ENCODE peak calls at places on chromosomes 12 and 14, in seven cellular contexts. H is suprapubic skin; G is right lobe of liver; B is effector memory CD4-positive, alpha-beta T cell; K is GM12865; R is AG08396; I is nephron progenitor cell. W is an unnamed sample.

GRCh38 chr14:54129850-54130640 is 173.4 kb upstream of the BMP4 start:
- DNase-seq in H (no peak), G (no peak), B (no peak), K (no peak), R (no peak), I (no peak), W (no peak)

GRCh38 chr14:104746071-104746545 is 6.8 kb upstream of the SIVA1 start:
- DNase-seq in H (no peak), G (no peak), B (no peak), K (peak), R (no peak), I (no peak), W (no peak)

GRCh38 chr12:5437122-5437521 is 5.2 kb downstream of the NTF3 start:
- DNase-seq in H (no peak), G (no peak), B (no peak), K (no peak), R (no peak), I (no peak), W (no peak)

GRCh38 chr12:78562358-78563205 is 302.0 kb upstream of the SYT1 start:
- DNase-seq in H (no peak), G (no peak), B (no peak), K (peak), R (no peak), I (no peak), W (peak)

GRCh38 chr14:102220031-102220430 is 80.3 kb downstream of the WDR20 start:
- DNase-seq in H (no peak), G (no peak), B (no peak), K (peak), R (no peak), I (no peak), W (no peak)

GRCh38 chr12:6049587-6049986 is 74.9 kb downstream of the VWF start:
- DNase-seq in H (no peak), G (no peak), B (no peak), K (no peak), R (no peak), I (no peak), W (no peak)

GRCh38 chr12:48788852-48789775 is at the start of gene ADCY6:
- DNase-seq in H (peak), G (peak), B (no peak), K (no peak), R (peak), I (peak), W (peak)

GRCh38 chr12:130664772-130665171 is 51.3 kb downstream of the RIMBP2 start:
- DNase-seq in H (no peak), G (no peak), B (no peak), K (no peak), R (no peak), I (no peak), W (no peak)

GRCh38 chr14:89473979-89474378 is 56.9 kb upstream of the FOXN3 start:
- DNase-seq in H (no peak), G (no peak), B (no peak), K (no peak), R (peak), I (no peak), W (no peak)

GRCh38 chr12:27460471-27460978 is 14.0 kb downstream of the SMCO2 start:
- DNase-seq in H (no peak), G (no peak), B (no peak), K (peak), R (no peak), I (no peak), W (no peak)

GRCh38 chr12:11840350-11840749 is 190.9 kb downstream of the ETV6 start:
- DNase-seq in H (no peak), G (no peak), B (no peak), K (no peak), R (no peak), I (no peak), W (peak)

GRCh38 chr12:52390739-52391617 is 5.5 kb upstream of the KRT84 start:
- DNase-seq in H (no peak), G (no peak), B (no peak), K (peak), R (no peak), I (peak), W (no peak)

GRCh38 chr14:73786942-73787759 is 64.5 kb upstream of the PTGR2 start:
- DNase-seq in H (no peak), G (peak), B (peak), K (peak), R (peak), I (peak), W (peak)

GRCh38 chr12:119020377-119021360 is 39.3 kb downstream of the SRRM4 start:
- DNase-seq in H (no peak), G (peak), B (no peak), K (peak), R (no peak), I (peak), W (peak)

GRCh38 chr12:33944703-33945437 is 77.4 kb upstream of the ALG10 start:
- DNase-seq in H (no peak), G (no peak), B (no peak), K (no peak), R (no peak), I (no peak), W (no peak)

GRCh38 chr12:102433304-102433703 is 47.1 kb downstream of the IGF1 start:
- DNase-seq in H (no peak), G (no peak), B (no peak), K (no peak), R (no peak), I (no peak), W (no peak)

GRCh38 chr12:126397071-126397571 is 1331.9 kb downstream of the AACS start:
- DNase-seq in H (no peak), G (no peak), B (no peak), K (peak), R (no peak), I (no peak), W (no peak)

GRCh38 chr14:56219666-56220413 is 101.6 kb downstream of the PELI2 start:
- DNase-seq in H (no peak), G (no peak), B (no peak), K (no peak), R (no peak), I (no peak), W (no peak)

GRCh38 chr14:104290058-104290667 is 151.8 kb downstream of the KIF26A start:
- DNase-seq in H (no peak), G (peak), B (no peak), K (no peak), R (no peak), I (no peak), W (no peak)

GRCh38 chr12:132419612-132420237 is 70.2 kb upstream of the FBRSL1 start:
- DNase-seq in H (no peak), G (no peak), B (no peak), K (no peak), R (no peak), I (no peak), W (no peak)

GRCh38 chr14:25041484-25041883 is 8.5 kb downstream of the STXBP6 start:
- DNase-seq in H (no peak), G (no peak), B (no peak), K (no peak), R (no peak), I (no peak), W (peak)

GRCh38 chr12:48350249-48351021 is at the start of gene ZNF641:
- DNase-seq in H (peak), G (peak), B (peak), K (peak), R (peak), I (peak), W (peak)

GRCh38 chr14:74835607-74836250 is 40.2 kb downstream of the PROX2 start:
- DNase-seq in H (no peak), G (no peak), B (no peak), K (peak), R (no peak), I (no peak), W (no peak)

GRCh38 chr14:102731101-102731870 is 46.0 kb upstream of the TRAF3 start:
- DNase-seq in H (no peak), G (no peak), B (no peak), K (no peak), R (no peak), I (no peak), W (no peak)

GRCh38 chr12:103114296-103115055 is 157.0 kb downstream of the ASCL1 start:
- DNase-seq in H (no peak), G (peak), B (no peak), K (peak), R (no peak), I (no peak), W (no peak)

GRCh38 chr14:97641827-97642226 is 844.6 kb downstream of the VRK1 start:
- DNase-seq in H (peak), G (no peak), B (no peak), K (peak), R (no peak), I (no peak), W (no peak)

GRCh38 chr12:127928178-127928577 is 338.8 kb upstream of the TMEM132C start:
- DNase-seq in H (no peak), G (no peak), B (no peak), K (no peak), R (no peak), I (no peak), W (no peak)

GRCh38 chr12:89494411-89495231 is 30.0 kb downstream of the GALNT4 start:
- DNase-seq in H (no peak), G (no peak), B (no peak), K (peak), R (peak), I (no peak), W (no peak)

GRCh38 chr14:105878554-105878953 is 352.2 kb downstream of the TMEM121 start:
- DNase-seq in H (peak), G (no peak), B (no peak), K (no peak), R (no peak), I (no peak), W (no peak)